ENCODE peak calls at places on chromosome 4, in eight cellular contexts. H is D341Med, W is testis, J is GM10248, P is GM04504, Y is SW 1271, U is EH, D is aorta. X is an unnamed sample.

GRCh38 chr4:85790582-85790981 is 315.6 kb downstream of the ARHGAP24 start:
- DNase-seq in H (no peak), W (no peak), J (no peak), P (peak), Y (no peak), U (peak), D (no peak), X (no peak)

GRCh38 chr4:100016191-100016590 is 66.1 kb upstream of the H2AZ1 start:
- DNase-seq in H (no peak), W (no peak), J (no peak), P (no peak), Y (no peak), U (peak), D (no peak), X (no peak)

GRCh38 chr4:87551361-87551760 is 22.2 kb upstream of the SPARCL1 start:
- DNase-seq in H (no peak), W (no peak), J (no peak), P (no peak), Y (no peak), U (no peak), D (no peak), X (no peak)

GRCh38 chr4:93731448-93731847 is 97.1 kb upstream of the ATOH1 start:
- DNase-seq in H (no peak), W (no peak), J (no peak), P (peak), Y (no peak), U (peak), D (no peak), X (no peak)

GRCh38 chr4:74431113-74431826 is 13.7 kb upstream of the AREG start:
- DNase-seq in H (no peak), W (no peak), J (no peak), P (no peak), Y (no peak), U (no peak), D (no peak), X (no peak)

GRCh38 chr4:87188063-87188462 is 32.4 kb downstream of the KLHL8 start:
- DNase-seq in H (no peak), W (no peak), J (no peak), P (no peak), Y (no peak), U (peak), D (no peak), X (no peak)

GRCh38 chr4:172147702-172148101 is 334.5 kb downstream of the GALNTL6 start:
- DNase-seq in H (no peak), W (no peak), J (no peak), P (peak), Y (no peak), U (peak), D (no peak), X (no peak)

GRCh38 chr4:14831447-14831846 is 170.8 kb upstream of the CPEB2 start:
- DNase-seq in H (no peak), W (no peak), J (no peak), P (no peak), Y (no peak), U (no peak), D (no peak), X (no peak)

GRCh38 chr4:184349283-184350039 is 124.9 kb downstream of the IRF2 start:
- DNase-seq in H (no peak), W (peak), J (no peak), P (no peak), Y (no peak), U (no peak), D (no peak), X (no peak)

GRCh38 chr4:87983996-87984395 is 8.5 kb downstream of the SPP1 start:
- DNase-seq in H (no peak), W (no peak), J (no peak), P (no peak), Y (no peak), U (no peak), D (no peak), X (no peak)

GRCh38 chr4:186722856-186723206 is 825 bp downstream of the FAT1 start:
- DNase-seq in H (no peak), W (no peak), J (no peak), P (no peak), Y (no peak), U (no peak), D (no peak), X (no peak)

GRCh38 chr4:47413515-47413914 is 50.0 kb downstream of the COMMD8 start:
- DNase-seq in H (no peak), W (no peak), J (no peak), P (no peak), Y (no peak), U (no peak), D (no peak), X (no peak)

GRCh38 chr4:67603310-67604028 is 44.9 kb downstream of the STAP1 start:
- DNase-seq in H (no peak), W (no peak), J (no peak), P (no peak), Y (no peak), U (no peak), D (no peak), X (no peak)

GRCh38 chr4:85448880-85449763 is 25.8 kb upstream of the ARHGAP24 start:
- DNase-seq in H (no peak), W (no peak), J (peak), P (no peak), Y (no peak), U (no peak), D (no peak), X (no peak)

GRCh38 chr4:83890816-83891215 is 354.9 kb downstream of the GPAT3 start:
- DNase-seq in H (no peak), W (no peak), J (no peak), P (no peak), Y (no peak), U (no peak), D (no peak), X (no peak)

GRCh38 chr4:109432676-109433075 is 939 bp upstream of the SEC24B start:
- DNase-seq in H (no peak), W (no peak), J (no peak), P (peak), Y (no peak), U (peak), D (no peak), X (no peak)

GRCh38 chr4:140150636-140150885 is 3.4 kb downstream of the MAML3 start:
- DNase-seq in H (no peak), W (peak), J (no peak), P (no peak), Y (no peak), U (no peak), D (peak), X (no peak)

GRCh38 chr4:73593631-73594241 is 26.5 kb downstream of the RASSF6 start:
- DNase-seq in H (no peak), W (no peak), J (no peak), P (no peak), Y (no peak), U (peak), D (no peak), X (no peak)

GRCh38 chr4:56658410-56659003 is 22.6 kb downstream of the HOPX start:
- DNase-seq in H (no peak), W (no peak), J (no peak), P (no peak), Y (no peak), U (peak), D (no peak), X (no peak)